ENCODE peak calls at places on chromosomes 3 and 15, in nine cellular contexts. X is ecto neural progenitor cell; A is activated T-helper 1 cell treated with Interleukin-2 at 50 U/mL for 16 hours; S is kidney; F is activated CD4-positive, alpha-beta memory T cell treated with anti-CD3 and anti-CD28 coated beads, Interleukin-2, amount 10 ng/mL, durations not matched to agents 7 days and 5 days; T is fibroblast of the conjunctiva; M is LoVo; U is osteocyte; H is progenitor cell of endocrine pancreas. L is an unnamed sample.

GRCh38 chr15:90679959-90680358 is 37.2 kb upstream of the BLM start:
- DNase-seq in F (no peak), X (no peak), A (no peak), S (no peak), M (no peak), T (no peak), H (no peak), U (no peak), L (no peak)

GRCh38 chr3:134294302-134294925 is 43.8 kb upstream of the RYK start:
- DNase-seq in A (peak), X (no peak), T (no peak), F (peak), S (no peak), U (no peak), H (no peak), M (no peak), L (no peak)

GRCh38 chr3:131730581-131730980 is 227.8 kb upstream of the MRPL3 start:
- DNase-seq in F (no peak), H (no peak), X (no peak), A (no peak), T (no peak), U (no peak), S (no peak), M (no peak), L (no peak)

GRCh38 chr15:25067725-25068309 is 113.0 kb downstream of the SNRPN start:
- DNase-seq in X (no peak), F (no peak), U (no peak), S (peak), A (no peak), T (no peak), H (no peak), M (no peak), L (no peak)

GRCh38 chr3:134341391-134341790 is 32.9 kb downstream of the AMOTL2 start:
- DNase-seq in M (no peak), U (no peak), H (no peak), X (no peak), A (no peak), S (no peak), T (no peak), F (no peak), L (no peak)

GRCh38 chr3:62188547-62189375 is 184.6 kb downstream of the FEZF2 start:
- DNase-seq in H (peak), A (peak), S (peak), M (peak), U (no peak), X (peak), F (peak), T (peak), L (peak)

GRCh38 chr3:52934626-52935530 is 37.5 kb upstream of the STIMATE start:
- DNase-seq in U (no peak), X (peak), A (peak), M (peak), F (peak), T (peak), S (no peak), H (no peak), L (no peak)

GRCh38 chr3:194251007-194251406 is 100.1 kb downstream of the CPN2 start:
- DNase-seq in X (no peak), H (no peak), M (no peak), S (no peak), T (no peak), A (no peak), F (no peak), U (no peak), L (no peak)